ENCODE peak calls at places on chromosome 14, in six cellular contexts. A is MM.1S, F is OCI-LY7, P is ovary, B is heart right ventricle, L is sigmoid colon. Z is an unnamed sample.

GRCh38 chr14:99248761-99249171 is 23.2 kb downstream of the BCL11B start:
- DNase-seq in F (no peak), P (no peak), L (no peak), B (no peak), A (no peak), Z (no peak)

GRCh38 chr14:100168515-100168914 is 9.1 kb upstream of the DEGS2 start:
- DNase-seq in P (no peak), B (no peak), L (no peak), A (no peak), F (no peak), Z (no peak)

GRCh38 chr14:54877015-54877702 is 25.5 kb downstream of the GCH1 start:
- DNase-seq in P (no peak), B (no peak), L (no peak), F (no peak), A (no peak), Z (peak; percentile 33)

GRCh38 chr14:81990312-81990761 is 456.7 kb upstream of the SEL1L start:
- DNase-seq in F (peak; percentile 57), B (peak; percentile 20), P (no peak), A (peak; percentile 36), L (no peak), Z (peak; percentile 12)

GRCh38 chr14:105061428-105062047 is 3.7 kb downstream of the GPR132 start:
- DNase-seq in L (peak; percentile 76), F (no peak), P (no peak), A (no peak), B (peak; percentile 59), Z (no peak)

GRCh38 chr14:53338192-53338591 is 185.1 kb upstream of the DDHD1 start:
- DNase-seq in P (no peak), B (no peak), A (no peak), L (no peak), F (no peak), Z (no peak)

GRCh38 chr14:105145381-105146180 is 23.0 kb downstream of the JAG2 start:
- DNase-seq in B (no peak), P (peak; percentile 31), L (peak; percentile 58), A (no peak), F (no peak), Z (no peak)

GRCh38 chr14:85527458-85527857 is 2.5 kb upstream of the FLRT2 start:
- DNase-seq in L (no peak), B (no peak), A (no peak), F (no peak), P (no peak), Z (no peak)

GRCh38 chr14:24775919-24776318 is 141.9 kb upstream of the GZMB start:
- DNase-seq in F (no peak), A (no peak), L (no peak), B (no peak), P (no peak), Z (no peak)

GRCh38 chr14:77290705-77291104 is 19.7 kb upstream of the NGB start:
- DNase-seq in B (no peak), A (no peak), P (no peak), F (peak; percentile 18), L (no peak), Z (no peak)

GRCh38 chr14:101371691-101372493 is 189.4 kb upstream of the DIO3 start:
- DNase-seq in F (no peak), B (no peak), L (peak; percentile 84), P (no peak), A (no peak), Z (no peak)

GRCh38 chr14:104927901-104928300 is 3.2 kb downstream of the PLD4 start:
- DNase-seq in B (no peak), L (no peak), P (no peak), F (peak; percentile 59), A (no peak), Z (no peak)

GRCh38 chr14:50308363-50308762 is 3.7 kb downstream of the L2HGDH start:
- DNase-seq in F (no peak), P (no peak), B (no peak), A (no peak), L (no peak), Z (no peak)

GRCh38 chr14:32076278-32077080 is 625 bp upstream of the ARHGAP5 start:
- DNase-seq in B (peak; percentile 96), L (peak; percentile 98), F (peak; percentile 59), A (peak; percentile 60), P (peak; percentile 98), Z (peak; percentile 93)

GRCh38 chr14:32073537-32074189 is 3.4 kb upstream of the ARHGAP5 start:
- DNase-seq in A (peak; percentile 59), F (peak; percentile 79), L (peak; percentile 64), B (peak; percentile 73), P (no peak), Z (peak; percentile 73)

GRCh38 chr14:32074887-32075572 is 2.1 kb upstream of the ARHGAP5 start:
- DNase-seq in A (no peak), F (no peak), P (no peak), L (no peak), B (no peak), Z (no peak)

GRCh38 chr14:32077081-32078029 is at the start of gene ARHGAP5:
- DNase-seq in P (no peak), L (peak; percentile 82), A (peak; percentile 46), B (peak; percentile 24), F (peak; percentile 59), Z (no peak)

DNA sequence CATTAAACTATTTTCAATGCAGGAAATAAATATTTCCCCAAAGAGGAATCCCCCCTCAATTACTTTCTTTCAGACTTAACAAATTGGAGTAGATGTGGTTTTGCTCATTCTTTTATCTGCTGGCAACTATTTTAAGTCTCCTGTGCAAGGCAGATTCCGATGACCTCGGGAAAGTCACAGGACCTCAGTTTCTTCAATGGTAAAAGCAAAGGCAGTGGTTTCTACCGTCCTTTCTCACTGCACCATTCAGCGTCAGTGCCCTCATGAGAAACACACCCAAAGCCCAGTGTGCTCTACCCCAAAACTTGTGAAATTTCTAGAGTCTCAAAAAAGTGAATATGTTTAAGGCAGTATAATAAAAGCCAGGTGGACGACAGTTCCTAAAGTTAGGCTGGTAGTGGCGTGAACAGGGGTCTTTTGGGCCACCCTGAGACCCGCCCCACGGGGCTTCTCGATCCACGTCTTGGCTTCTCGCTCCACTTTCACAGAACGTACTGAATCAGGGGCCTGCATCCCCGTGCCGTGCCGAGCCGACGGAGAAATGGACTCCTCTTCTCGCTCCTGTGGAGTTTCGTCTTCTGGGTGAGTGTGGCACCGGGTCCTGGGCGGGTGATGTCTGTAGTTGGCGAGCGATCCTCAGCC is 1.3 kb upstream of the ARHGAP5 start:
- DNase-seq in L (peak; percentile 84), F (peak; percentile 10), P (peak; percentile 75), B (peak; percentile 56), A (no peak), Z (no peak)
- TF ChIP-seq CTCF in L (no peak), F (no peak), P (no peak), B (no peak), A (no peak), Z (no peak)

GRCh38 chr14:89025581-89026236 is 201.3 kb downstream of the TTC8 start:
- DNase-seq in B (no peak), A (no peak), F (no peak), L (no peak), P (no peak), Z (peak; percentile 61)
- H3K4me3 ChIP-seq in B (no peak overlapping the region), A (no peak overlapping the region), F (no peak overlapping the region), L (no peak overlapping the region), P (no peak overlapping the region), Z (no peak overlapping the region)

DNA sequence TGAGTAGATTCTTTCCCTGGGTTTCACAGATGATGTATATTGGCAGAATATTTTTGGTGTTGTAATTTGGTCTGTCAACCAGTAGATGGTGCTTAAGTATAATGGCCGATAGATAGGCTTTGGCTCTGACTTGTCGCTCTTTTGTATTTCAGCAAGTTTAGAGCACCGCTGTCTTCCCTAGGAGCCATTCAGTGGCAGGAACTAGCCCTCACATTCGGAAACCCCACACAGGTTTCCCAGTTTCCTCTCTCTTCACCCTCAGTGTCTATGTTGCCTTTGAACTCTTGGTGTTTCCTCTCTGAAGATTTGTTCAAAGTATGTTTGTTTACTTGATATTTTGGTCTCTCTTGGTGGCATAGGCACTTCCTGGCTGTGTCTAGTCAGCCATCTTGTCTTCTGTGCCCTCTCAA is 102.2 kb downstream of the GPHN start:
- DNase-seq in P (no peak), B (no peak), L (no peak), A (peak; percentile 51), F (peak; percentile 30), Z (no peak)
- TF ChIP-seq CTCF in P (no peak), B (peak; percentile 11), L (no peak), A (peak; percentile 55), F (peak; percentile 80), Z (peak; percentile 32)

GRCh38 chr14:68789798-68790655 is 2.8 kb downstream of the ZFP36L1 start:
- DNase-seq in B (no peak), F (no peak), P (peak; percentile 64), A (no peak), L (peak; percentile 80), Z (no peak)
- H3K4me3 ChIP-seq in B (peak overlapping the region; percentile 90), F (peak overlapping the region; percentile 87), P (peak overlapping the region; percentile 85), A (no peak overlapping the region), L (peak overlapping the region; percentile 80), Z (peak overlapping the region; percentile 95)